ENCODE peak calls at places on chromosomes 5 and 9, in nine cellular contexts. K, F, Z, I, J, G, X, D and V are unnamed samples.

GRCh38 chr9:93112864-93113389 is 16.9 kb downstream of the CARD19 start:
- DNase-seq in K (no peak), F (no peak), Z (no peak), I (no peak), J (peak), G (no peak), X (no peak), D (no peak), V (no peak)

GRCh38 chr5:33148076-33148501 is 292.7 kb upstream of the TARS1 start:
- DNase-seq in K (peak), F (no peak), Z (no peak), I (no peak), J (no peak), G (peak), X (no peak), D (peak), V (peak)

GRCh38 chr5:103929310-103930003 is 366.9 kb upstream of the NUDT12 start:
- DNase-seq in K (peak), F (no peak), Z (no peak), I (no peak), J (no peak), G (no peak), X (no peak), D (no peak), V (peak)

GRCh38 chr9:37543468-37543867 is 32.7 kb downstream of the FBXO10 start:
- DNase-seq in K (no peak), F (no peak), Z (no peak), I (no peak), J (no peak), G (no peak), X (no peak), D (no peak), V (no peak)

GRCh38 chr9:98740226-98740881 is 31.6 kb upstream of the GABBR2 start:
- DNase-seq in K (no peak), F (no peak), Z (no peak), I (no peak), J (peak), G (no peak), X (no peak), D (no peak), V (no peak)

GRCh38 chr5:173697931-173698579 is 81.6 kb upstream of the BOD1 start:
- DNase-seq in K (no peak), F (no peak), Z (no peak), I (peak), J (no peak), G (no peak), X (no peak), D (no peak), V (no peak)

GRCh38 chr5:137617806-137618205 is 118.1 kb downstream of the KLHL3 start:
- DNase-seq in K (peak), F (no peak), Z (no peak), I (no peak), J (no peak), G (no peak), X (no peak), D (no peak), V (peak)

GRCh38 chr9:72149231-72149975 is at the start of gene GDA:
- DNase-seq in K (no peak), F (peak), Z (peak), I (no peak), J (no peak), G (no peak), X (peak), D (no peak), V (peak)

GRCh38 chr9:125329978-125330377 is 68.4 kb downstream of the GAPVD1 start:
- DNase-seq in K (no peak), F (no peak), Z (no peak), I (no peak), J (no peak), G (no peak), X (no peak), D (no peak), V (no peak)

GRCh38 chr5:129413570-129413969 is 46.5 kb upstream of the ADAMTS19 start:
- DNase-seq in K (no peak), F (no peak), Z (no peak), I (no peak), J (no peak), G (no peak), X (no peak), D (no peak), V (no peak)

GRCh38 chr5:98794001-98794400 is 20.5 kb downstream of the RGMB start:
- DNase-seq in K (no peak), F (no peak), Z (no peak), I (no peak), J (no peak), G (no peak), X (no peak), D (no peak), V (no peak)

GRCh38 chr5:168669668-168670378 is 90.7 kb upstream of the PANK3 start:
- DNase-seq in K (no peak), F (no peak), Z (no peak), I (no peak), J (peak), G (no peak), X (no peak), D (no peak), V (no peak)

GRCh38 chr9:99563364-99563763 is 258.3 kb upstream of the NR4A3 start:
- DNase-seq in K (no peak), F (no peak), Z (no peak), I (no peak), J (no peak), G (no peak), X (no peak), D (no peak), V (no peak)

GRCh38 chr9:120982851-120983250 is 56.3 kb upstream of the TRAF1 start:
- DNase-seq in K (peak), F (no peak), Z (no peak), I (no peak), J (no peak), G (no peak), X (no peak), D (no peak), V (no peak)

GRCh38 chr9:21830589-21830988 is 28.2 kb downstream of the MTAP start:
- DNase-seq in K (no peak), F (no peak), Z (no peak), I (no peak), J (no peak), G (no peak), X (no peak), D (no peak), V (no peak)

GRCh38 chr9:108698801-108699200 is 157.0 kb downstream of the ACTL7B start:
- DNase-seq in K (no peak), F (no peak), Z (no peak), I (no peak), J (no peak), G (no peak), X (no peak), D (no peak), V (no peak)

GRCh38 chr9:98707158-98708102 is 1.3 kb downstream of the GABBR2 start:
- DNase-seq in K (peak), F (peak), Z (peak), I (peak), J (no peak), G (peak), X (peak), D (no peak), V (peak)

GRCh38 chr5:180424094-180424493 is 70.1 kb upstream of the CNOT6 start:
- DNase-seq in K (no peak), F (no peak), Z (no peak), I (no peak), J (no peak), G (no peak), X (no peak), D (no peak), V (peak)

GRCh38 chr5:66849803-66850202 is 253.6 kb downstream of the MAST4 start:
- DNase-seq in K (peak), F (no peak), Z (no peak), I (no peak), J (no peak), G (no peak), X (no peak), D (no peak), V (peak)

GRCh38 chr5:74492230-74492629 is 148.3 kb downstream of the ENC1 start:
- DNase-seq in K (peak), F (no peak), Z (no peak), I (no peak), J (no peak), G (no peak), X (no peak), D (no peak), V (no peak)

GRCh38 chr9:136312436-136312835 is 8.5 kb upstream of the CCDC187 start:
- DNase-seq in K (peak), F (peak), Z (no peak), I (peak), J (no peak), G (no peak), X (peak), D (no peak), V (peak)

GRCh38 chr5:41808294-41808693 is 61.9 kb downstream of the OXCT1 start:
- DNase-seq in K (no peak), F (no peak), Z (no peak), I (no peak), J (no peak), G (no peak), X (no peak), D (no peak), V (no peak)

DNA sequence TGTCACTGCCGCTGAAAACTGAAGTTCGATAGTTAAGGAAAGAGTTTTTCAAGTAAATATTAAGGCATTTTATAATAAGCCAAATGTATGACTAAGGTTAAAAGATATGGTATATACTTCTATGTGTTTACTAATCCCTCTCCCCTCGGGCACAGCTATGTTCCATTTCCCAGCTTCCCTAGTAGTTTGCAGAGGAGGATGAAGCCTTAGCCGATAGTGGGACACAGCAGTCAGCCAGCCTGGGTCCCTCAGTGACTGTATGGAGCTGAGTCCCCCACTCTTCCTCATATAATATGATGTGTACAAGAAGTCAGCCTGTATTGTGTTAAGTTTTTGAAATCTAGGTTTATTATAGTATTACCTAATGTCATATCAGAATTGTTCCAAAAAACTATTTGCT is 55.8 kb downstream of the PARP8 start:
- DNase-seq in K (no peak), F (no peak), Z (no peak), I (no peak), J (no peak), G (no peak), X (no peak), D (no peak), V (no peak)
- TF ChIP-seq CTCF in K (no peak), F (no peak), Z (no peak), I (no peak), J (no peak), G (no peak), X (no peak), D (no peak), V (no peak)

GRCh38 chr5:2607622-2608021 is 143.9 kb downstream of the IRX2 start:
- DNase-seq in K (no peak), F (no peak), Z (no peak), I (no peak), J (no peak), G (no peak), X (no peak), D (no peak), V (no peak)
- TF ChIP-seq CTCF in K (no peak), F (no peak), Z (no peak), I (no peak), J (no peak), G (no peak), X (no peak), D (no peak), V (no peak)

GRCh38 chr5:95932941-95933340 is 28.7 kb downstream of the ELL2 start:
- DNase-seq in K (no peak), F (no peak), Z (no peak), I (no peak), J (no peak), G (no peak), X (no peak), D (no peak), V (no peak)
- TF ChIP-seq CTCF in K (no peak), F (no peak), Z (no peak), I (no peak), J (no peak), G (no peak), X (no peak), D (no peak), V (no peak)

DNA sequence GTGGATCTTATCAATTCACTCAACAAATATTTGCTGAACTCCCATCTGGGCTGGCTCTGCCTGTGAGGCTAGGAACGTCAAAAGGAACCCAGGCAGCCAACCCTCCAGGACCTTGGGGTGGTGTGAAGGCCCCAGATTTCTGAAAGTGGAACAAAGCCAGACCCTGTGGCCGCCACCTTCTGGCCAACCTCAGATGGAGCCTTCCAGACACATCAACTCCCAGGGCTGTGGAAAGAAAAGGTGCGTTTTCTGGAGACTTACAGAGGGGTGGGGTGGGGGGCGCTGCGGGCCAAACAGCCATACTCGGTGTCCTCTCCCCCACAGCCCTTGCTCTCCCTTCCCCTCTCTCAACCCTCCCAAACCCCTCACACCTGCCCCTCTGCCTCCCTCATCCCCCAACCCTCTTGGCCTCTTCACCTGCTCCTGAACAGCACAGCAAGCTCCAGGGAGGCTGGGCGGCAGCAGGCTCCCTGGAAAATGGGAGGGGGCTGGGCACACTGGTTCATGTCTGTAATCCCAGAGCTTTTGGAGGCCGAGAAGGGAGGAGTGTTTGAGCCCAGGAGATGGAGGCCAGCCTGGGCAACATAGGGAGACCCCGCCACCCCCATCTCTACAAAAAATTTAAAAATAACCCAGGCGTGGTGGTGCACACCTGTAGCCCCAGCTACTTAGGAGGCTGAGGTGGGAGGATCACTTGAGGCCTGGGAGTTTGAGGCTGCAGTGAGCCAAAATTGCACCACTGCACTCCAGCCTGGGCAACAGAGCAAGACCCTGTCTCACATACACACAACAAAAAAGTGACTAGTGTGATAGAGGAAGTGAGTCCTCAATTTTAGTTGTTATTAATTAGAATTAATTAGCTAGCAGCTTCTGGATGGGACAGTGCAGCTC is 45.0 kb upstream of the PRRC2B start:
- DNase-seq in K (no peak), F (no peak), Z (no peak), I (no peak), J (peak), G (no peak), X (no peak), D (no peak), V (no peak)
- TF ChIP-seq CTCF in K (peak), F (no peak), Z (no peak), I (no peak), J (no peak), G (peak), X (peak), D (peak), V (no peak)

DNA sequence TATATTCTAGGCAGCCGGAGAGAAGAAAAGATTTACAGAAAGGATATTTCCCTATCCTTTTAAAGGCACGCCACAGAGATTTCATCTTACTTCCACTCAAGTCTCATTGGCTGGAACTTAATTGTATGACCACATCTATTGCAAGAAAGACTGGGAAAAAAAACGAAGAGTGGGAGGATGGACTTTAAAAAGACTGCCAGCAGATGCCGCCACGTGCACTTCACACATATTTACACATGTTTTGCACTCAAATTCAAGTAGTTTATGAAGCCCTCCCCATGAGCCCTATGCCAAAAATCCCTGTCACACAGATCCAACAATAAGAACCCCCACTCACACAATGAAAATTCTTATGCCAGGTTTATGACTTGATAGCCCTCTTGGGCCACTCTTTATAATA is 138.5 kb upstream of the TYRP1 start:
- DNase-seq in K (peak), F (peak), Z (no peak), I (no peak), J (no peak), G (peak), X (no peak), D (no peak), V (peak)
- TF ChIP-seq CTCF in K (no peak), F (peak), Z (no peak), I (no peak), J (no peak), G (no peak), X (peak), D (peak), V (peak)